ENCODE peak calls at places on chromosomes 3 and 15, in six cellular contexts. T, A, L, M, Y and B are unnamed samples.

GRCh38 chr15:92901053-92901761 is 1.1 kb downstream of the CHD2 start:
- DNase-seq in A (no peak), Y (no peak), M (no peak), T (peak; percentile 49), L (no peak), B (no peak)

GRCh38 chr3:179037361-179037760 is 34.2 kb downstream of the ZMAT3 start:
- DNase-seq in A (no peak), Y (peak; percentile 48), L (peak; percentile 39), M (no peak), T (peak; percentile 42), B (no peak)

GRCh38 chr3:8987673-8988655 is 24.7 kb upstream of the RAD18 start:
- DNase-seq in L (peak; percentile 50), Y (peak; percentile 59), M (no peak), T (peak; percentile 62), A (peak; percentile 82), B (peak; percentile 76)

GRCh38 chr3:55718074-55718473 is 231.0 kb upstream of the WNT5A start:
- DNase-seq in M (no peak), T (no peak), A (no peak), Y (no peak), L (no peak), B (no peak)

GRCh38 chr3:44033123-44033522 is 208.6 kb upstream of the TOPAZ1 start:
- DNase-seq in L (no peak), Y (no peak), T (no peak), M (no peak), A (no peak), B (no peak)

GRCh38 chr3:112514527-112515128 is 15.4 kb upstream of the BTLA start:
- DNase-seq in Y (no peak), M (no peak), T (no peak), A (no peak), L (no peak), B (no peak)

GRCh38 chr15:66261056-66261455 is 7.5 kb upstream of the MEGF11 start:
- DNase-seq in M (no peak), A (no peak), L (no peak), T (peak; percentile 14), Y (no peak), B (peak; percentile 50)

GRCh38 chr15:41993447-41994170 is 21.3 kb upstream of the EHD4 start:
- DNase-seq in L (no peak), M (no peak), T (no peak), A (no peak), Y (no peak), B (no peak)

GRCh38 chr3:114380233-114380645 is 86.4 kb downstream of the TIGIT start:
- DNase-seq in L (peak; percentile 73), T (peak; percentile 91), Y (peak; percentile 69), A (peak; percentile 22), M (no peak), B (peak; percentile 29)

GRCh38 chr15:85718271-85718971 is 76.3 kb downstream of the KLHL25 start:
- DNase-seq in L (no peak), M (no peak), Y (no peak), A (no peak), T (no peak), B (no peak)

GRCh38 chr3:142999881-143000280 is 1.5 kb upstream of the U2SURP start:
- DNase-seq in M (no peak), Y (no peak), T (no peak), L (no peak), A (no peak), B (no peak)

GRCh38 chr15:85581495-85581894 is 201.1 kb downstream of the AKAP13 start:
- DNase-seq in L (peak; percentile 29), M (no peak), Y (peak; percentile 64), A (no peak), T (no peak), B (peak; percentile 58)

GRCh38 chr3:178561239-178561638 is 25.0 kb downstream of the KCNMB2 start:
- DNase-seq in T (peak; percentile 16), L (no peak), A (no peak), M (no peak), Y (no peak), B (no peak)

GRCh38 chr3:100496711-100497261 is 4.4 kb downstream of the TMEM45A start:
- DNase-seq in A (no peak), Y (no peak), T (no peak), M (no peak), L (no peak), B (no peak)

GRCh38 chr15:66849393-66849745 is 147.3 kb downstream of the SMAD6 start:
- DNase-seq in T (no peak), Y (no peak), A (no peak), M (no peak), L (no peak), B (no peak)

GRCh38 chr15:94375997-94376396 is 144.6 kb downstream of the MCTP2 start:
- DNase-seq in M (no peak), L (no peak), Y (no peak), A (no peak), T (no peak), B (no peak)

GRCh38 chr3:64295594-64295993 is 70.3 kb upstream of the PRICKLE2 start:
- DNase-seq in M (no peak), A (no peak), L (peak; percentile 30), T (peak; percentile 94), Y (no peak), B (no peak)

GRCh38 chr3:129961142-129961541 is 13.4 kb upstream of the TRH start:
- DNase-seq in A (no peak), M (no peak), L (peak; percentile 55), T (no peak), Y (no peak), B (no peak)

GRCh38 chr3:54857343-54857742 is 70.5 kb downstream of the LRTM1 start:
- DNase-seq in M (no peak), Y (no peak), T (no peak), A (no peak), L (no peak), B (no peak)

GRCh38 chr3:193030276-193030675 is 112.6 kb upstream of the MB21D2 start:
- DNase-seq in L (no peak), Y (no peak), M (no peak), A (no peak), T (peak; percentile 36), B (no peak)

GRCh38 chr3:176816937-176817336 is 380.3 kb downstream of the TBL1XR1 start:
- DNase-seq in M (no peak), Y (no peak), T (no peak), A (no peak), L (no peak), B (no peak)

GRCh38 chr15:65408370-65409283 is 14.1 kb downstream of the IGDCC4 start:
- DNase-seq in Y (no peak), T (no peak), L (no peak), A (no peak), M (no peak), B (no peak)

GRCh38 chr15:28876845-28877185 is 9.0 kb upstream of the APBA2 start:
- DNase-seq in A (no peak), Y (no peak), M (no peak), L (no peak), T (no peak), B (no peak)

GRCh38 chr3:179688847-179689246 is 36.0 kb downstream of the USP13 start:
- DNase-seq in Y (no peak), A (no peak), L (no peak), M (no peak), T (no peak), B (no peak)

GRCh38 chr3:119831941-119832371 is 50.1 kb downstream of the NR1I2 start:
- DNase-seq in L (no peak), Y (no peak), T (no peak), M (no peak), A (no peak), B (no peak)

GRCh38 chr3:37290551-37290950 is 116.2 kb upstream of the LRRFIP2 start:
- DNase-seq in T (peak; percentile 36), M (no peak), A (no peak), Y (no peak), L (no peak), B (no peak)

GRCh38 chr3:28328188-28329151 is 20.1 kb upstream of the ZCWPW2 start:
- DNase-seq in Y (no peak), L (no peak), M (no peak), T (peak; percentile 54), A (peak; percentile 51), B (no peak)

GRCh38 chr3:126081618-126082333 is 2.1 kb downstream of the SLC41A3 start:
- DNase-seq in A (no peak), Y (peak; percentile 86), L (no peak), M (peak; percentile 22), T (peak; percentile 43), B (peak; percentile 38)

GRCh38 chr3:8868996-8869395 is 94.3 kb downstream of the RAD18 start:
- DNase-seq in L (no peak), T (no peak), M (no peak), A (no peak), Y (no peak), B (no peak)

GRCh38 chr3:79820089-79820488 is 52.3 kb upstream of the ROBO1 start:
- DNase-seq in T (no peak), L (no peak), Y (no peak), A (no peak), M (no peak), B (no peak)
- H3K4me1 ChIP-seq in T (no peaks in the 10 kb centered on the region), L (no peaks in the 10 kb centered on the region), Y (no peaks in the 10 kb centered on the region), A (no peaks in the 10 kb centered on the region), M (no peaks in the 10 kb centered on the region), B (no peaks in the 10 kb centered on the region)

GRCh38 chr3:3628676-3629328 is 170.4 kb upstream of the LRRN1 start:
- DNase-seq in M (no peak), L (no peak), Y (no peak), A (no peak), T (no peak), B (no peak)

GRCh38 chr3:3629911-3630310 is 169.3 kb upstream of the LRRN1 start:
- DNase-seq in A (no peak), T (no peak), M (no peak), Y (no peak), L (no peak), B (no peak)

GRCh38 chr3:3631114-3631513 is 168.1 kb upstream of the LRRN1 start:
- DNase-seq in A (no peak), T (no peak), L (no peak), Y (no peak), M (no peak), B (no peak)

GRCh38 chr3:3627104-3627503 is 172.1 kb upstream of the LRRN1 start:
- DNase-seq in Y (no peak), A (no peak), M (no peak), T (no peak), L (no peak), B (no peak)

GRCh38 chr3:3625461-3626271 is 173.6 kb upstream of the LRRN1 start:
- DNase-seq in Y (no peak), T (no peak), M (no peak), A (no peak), L (no peak), B (no peak)
- H3K4me1 ChIP-seq in Y (no peaks in the 10 kb centered on the region), T (no peaks in the 10 kb centered on the region), M (no peaks in the 10 kb centered on the region), A (no peaks in the 10 kb centered on the region), L (no peaks in the 10 kb centered on the region), B (no peaks in the 10 kb centered on the region)

DNA sequence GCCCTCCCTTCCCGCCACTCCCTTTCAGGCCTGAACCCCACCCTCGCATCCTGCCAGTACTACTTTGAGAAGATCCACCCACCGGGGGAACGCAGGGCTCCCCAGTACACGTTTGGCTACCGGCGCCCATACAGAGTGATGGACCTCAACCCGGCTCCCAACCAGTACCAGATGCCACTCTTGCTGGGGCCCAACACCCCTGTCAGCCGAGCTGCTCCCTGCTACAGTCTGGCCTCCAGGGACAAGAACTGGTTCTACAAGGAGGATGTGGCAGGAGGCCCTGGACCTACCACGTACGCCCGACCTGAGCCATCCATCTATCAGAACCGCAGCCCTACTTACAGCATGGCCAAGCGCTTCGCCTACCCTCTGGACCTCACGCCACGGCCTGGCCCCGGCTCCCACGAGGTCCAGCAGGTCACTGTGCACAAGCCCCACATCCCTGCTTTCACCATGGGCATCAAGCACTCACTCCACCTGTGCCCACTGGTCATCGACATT is 14.4 kb upstream of the CSPG4 start:
- DNase-seq in L (no peak), M (no peak), A (no peak), Y (no peak), T (no peak), B (no peak)
- H3K4me1 ChIP-seq in L (no peaks in the 10 kb centered on the region), M (peaks cover 5% of the 10 kb centered on the region), A (peaks cover 5% of the 10 kb centered on the region), Y (no peaks in the 10 kb centered on the region), T (peaks cover 12% of the 10 kb centered on the region), B (peaks cover 16% of the 10 kb centered on the region)

GRCh38 chr15:98382139-98382538 is 266.2 kb upstream of the IGF1R start:
- DNase-seq in Y (no peak), L (no peak), M (no peak), T (no peak), A (no peak), B (no peak)
- H3K4me1 ChIP-seq in Y (no peaks in the 10 kb centered on the region), L (no peaks in the 10 kb centered on the region), M (no peaks in the 10 kb centered on the region), T (no peaks in the 10 kb centered on the region), A (no peaks in the 10 kb centered on the region), B (no peaks in the 10 kb centered on the region)